ENCODE peak calls at places on chromosomes 7 and 10, in eight cellular contexts. C is HEK293T; F is left cardiac atrium; D is naive thymus-derived CD4-positive, alpha-beta T cell; S is GM04503; O is GM13977; P is hippocampal formation; Q is lower leg skin. A is an unnamed sample.

GRCh38 chr10:31929986-31930675 is 1.5 kb upstream of the ARHGAP12 start:
- DNase-seq in C (no peak), F (no peak), D (peak), S (no peak), O (peak), P (no peak), Q (no peak), A (no peak)

GRCh38 chr10:100653957-100654834 is 91.2 kb upstream of the PAX2 start:
- DNase-seq in C (peak), F (no peak), D (no peak), S (no peak), O (peak), P (no peak), Q (no peak), A (no peak)

GRCh38 chr10:51297438-51297837 is 223.2 kb downstream of the PRKG1 start:
- DNase-seq in C (no peak), F (no peak), D (no peak), S (no peak), O (no peak), P (no peak), Q (no peak), A (no peak)

GRCh38 chr7:152854386-152854785 is 94.8 kb downstream of the ACTR3B start:
- DNase-seq in C (no peak), F (no peak), D (no peak), S (no peak), O (no peak), P (no peak), Q (peak), A (no peak)

GRCh38 chr7:6614941-6615737 is at the start of gene ZNF853:
- DNase-seq in C (peak), F (peak), D (no peak), S (no peak), O (no peak), P (peak), Q (no peak), A (peak)

GRCh38 chr10:56269181-56269580 is 91.9 kb downstream of the ZWINT start:
- DNase-seq in C (peak), F (no peak), D (no peak), S (no peak), O (no peak), P (no peak), Q (no peak), A (no peak)

GRCh38 chr10:44198780-44199097 is 186.2 kb downstream of the CXCL12 start:
- DNase-seq in C (no peak), F (peak), D (no peak), S (no peak), O (no peak), P (no peak), Q (no peak), A (no peak)

GRCh38 chr10:93369588-93370164 is 112.5 kb downstream of the MYOF start:
- DNase-seq in C (no peak), F (no peak), D (no peak), S (no peak), O (no peak), P (no peak), Q (no peak), A (no peak)

GRCh38 chr7:101593556-101593955 is 35.5 kb downstream of the MYL10 start:
- DNase-seq in C (no peak), F (no peak), D (no peak), S (no peak), O (peak), P (no peak), Q (peak), A (no peak)

GRCh38 chr10:21600804-21601512 is 66.9 kb downstream of the MLLT10 start:
- DNase-seq in C (no peak), F (no peak), D (no peak), S (no peak), O (no peak), P (no peak), Q (no peak), A (no peak)

GRCh38 chr7:158362912-158363905 is 224.4 kb downstream of the PTPRN2 start:
- DNase-seq in C (no peak), F (no peak), D (no peak), S (no peak), O (no peak), P (no peak), Q (peak), A (no peak)

GRCh38 chr10:72852428-72852827 is 41.1 kb upstream of the OIT3 start:
- DNase-seq in C (no peak), F (no peak), D (no peak), S (no peak), O (no peak), P (no peak), Q (no peak), A (no peak)

GRCh38 chr10:73865459-73866442 is 8.6 kb downstream of the CAMK2G start:
- DNase-seq in C (no peak), F (peak), D (peak), S (no peak), O (peak), P (peak), Q (peak), A (no peak)

GRCh38 chr10:49139866-49140195 is 6.0 kb upstream of the FAM170B start:
- DNase-seq in C (no peak), F (no peak), D (no peak), S (peak), O (no peak), P (no peak), Q (no peak), A (no peak)

GRCh38 chr10:73586583-73586984 is 4.6 kb downstream of the USP54 start:
- DNase-seq in C (no peak), F (no peak), D (no peak), S (peak), O (no peak), P (no peak), Q (no peak), A (no peak)

GRCh38 chr10:16741540-16741939 is 75.7 kb downstream of the RSU1 start:
- DNase-seq in C (no peak), F (no peak), D (no peak), S (no peak), O (no peak), P (no peak), Q (no peak), A (no peak)